ENCODE peak calls at places on chromosomes 5 and 9, in seven cellular contexts. X, E, D, I, P, L and M are unnamed samples.
A peak's percentile ranks its signal among the peaks of the same experiment; 100 is the strongest.

GRCh38 chr5:156934450-156935211 is 28.4 kb downstream of the TIMD4 start:
- DNase-seq in X (no peak), L (no peak), D (peak; percentile 76), I (peak; percentile 46), P (no peak), E (no peak), M (no peak)

GRCh38 chr5:154713615-154714125 is 41.5 kb upstream of the LARP1 start:
- DNase-seq in L (no peak), P (no peak), I (no peak), D (no peak), E (no peak), X (no peak), M (no peak)

GRCh38 chr5:156641690-156642089 is 208.4 kb upstream of the PPP1R2B start:
- DNase-seq in E (no peak), I (no peak), X (no peak), P (no peak), D (no peak), L (no peak), M (no peak)

GRCh38 chr5:155004138-155004744 is 9.3 kb upstream of the KIF4B start:
- DNase-seq in L (no peak), P (no peak), X (no peak), E (no peak), I (no peak), D (peak; percentile 17), M (peak; percentile 11)

GRCh38 chr5:66174338-66174737 is 30.2 kb downstream of the SREK1 start:
- DNase-seq in D (no peak), I (no peak), L (no peak), E (no peak), X (no peak), P (no peak), M (no peak)

GRCh38 chr9:35293381-35293780 is 131.6 kb downstream of the UNC13B start:
- DNase-seq in E (no peak), D (peak; percentile 8), P (no peak), L (no peak), X (no peak), I (no peak), M (no peak)

GRCh38 chr5:42059291-42059690 is 134.2 kb downstream of the FBXO4 start:
- DNase-seq in L (no peak), X (no peak), D (no peak), I (no peak), P (no peak), E (no peak), M (no peak)

GRCh38 chr9:17802249-17802857 is 223.5 kb downstream of the SH3GL2 start:
- DNase-seq in I (no peak), P (no peak), X (no peak), L (no peak), D (no peak), E (no peak), M (no peak)

GRCh38 chr5:108216890-108217289 is 165.0 kb downstream of the FBXL17 start:
- DNase-seq in E (no peak), P (no peak), I (no peak), D (no peak), X (no peak), L (no peak), M (no peak)

GRCh38 chr9:72843525-72844439 is 109.1 kb downstream of the ALDH1A1 start:
- DNase-seq in E (no peak), D (peak; percentile 56), P (no peak), L (no peak), I (no peak), X (no peak), M (no peak)

GRCh38 chr5:115666023-115666422 is 40.2 kb upstream of the TMED7 start:
- DNase-seq in E (no peak), D (no peak), I (no peak), L (no peak), X (no peak), P (no peak), M (no peak)

GRCh38 chr5:111834926-111835599 is 78.1 kb upstream of the NREP start:
- DNase-seq in L (no peak), D (no peak), X (no peak), I (no peak), E (no peak), P (no peak), M (no peak)
- TF ChIP-seq CTCF in L (no peak), D (no peak), X (no peak), I (no peak), E (no peak), P (no peak), M (no peak)

DNA sequence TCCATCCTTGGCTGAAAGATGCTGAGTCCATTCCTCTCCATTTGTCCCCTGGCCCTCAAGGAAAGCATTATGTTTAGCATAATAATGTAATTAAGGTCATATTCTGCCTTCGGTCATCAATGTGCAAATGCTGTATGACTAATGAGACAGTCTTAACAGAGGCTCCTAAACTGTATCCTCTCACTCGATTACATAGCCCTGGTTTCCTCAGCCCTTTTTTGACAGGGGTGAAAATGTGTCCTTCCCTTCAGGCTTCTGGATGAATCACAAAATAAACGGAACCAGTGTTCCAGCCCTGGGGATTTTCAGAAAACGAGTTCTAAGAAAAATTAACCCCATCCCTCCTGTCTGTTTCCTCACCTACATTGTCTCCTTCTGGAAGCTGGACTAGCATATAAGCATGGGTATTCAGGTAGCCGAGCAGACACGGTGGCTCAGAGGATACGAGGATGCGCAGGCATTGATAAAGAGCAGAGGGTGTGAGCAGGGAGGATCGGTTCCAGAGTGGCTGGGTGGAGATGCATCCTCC is 742.8 kb downstream of the TLR4 start:
- DNase-seq in P (no peak), X (no peak), D (no peak), L (no peak), E (no peak), I (no peak), M (no peak)
- H3K27me3 ChIP-seq in P (no peaks in the 10 kb centered on the region), X (no peaks in the 10 kb centered on the region), D (no peaks in the 10 kb centered on the region), L (no peaks in the 10 kb centered on the region), E (no peaks in the 10 kb centered on the region), I (no peaks in the 10 kb centered on the region), M (no peaks in the 10 kb centered on the region)

DNA sequence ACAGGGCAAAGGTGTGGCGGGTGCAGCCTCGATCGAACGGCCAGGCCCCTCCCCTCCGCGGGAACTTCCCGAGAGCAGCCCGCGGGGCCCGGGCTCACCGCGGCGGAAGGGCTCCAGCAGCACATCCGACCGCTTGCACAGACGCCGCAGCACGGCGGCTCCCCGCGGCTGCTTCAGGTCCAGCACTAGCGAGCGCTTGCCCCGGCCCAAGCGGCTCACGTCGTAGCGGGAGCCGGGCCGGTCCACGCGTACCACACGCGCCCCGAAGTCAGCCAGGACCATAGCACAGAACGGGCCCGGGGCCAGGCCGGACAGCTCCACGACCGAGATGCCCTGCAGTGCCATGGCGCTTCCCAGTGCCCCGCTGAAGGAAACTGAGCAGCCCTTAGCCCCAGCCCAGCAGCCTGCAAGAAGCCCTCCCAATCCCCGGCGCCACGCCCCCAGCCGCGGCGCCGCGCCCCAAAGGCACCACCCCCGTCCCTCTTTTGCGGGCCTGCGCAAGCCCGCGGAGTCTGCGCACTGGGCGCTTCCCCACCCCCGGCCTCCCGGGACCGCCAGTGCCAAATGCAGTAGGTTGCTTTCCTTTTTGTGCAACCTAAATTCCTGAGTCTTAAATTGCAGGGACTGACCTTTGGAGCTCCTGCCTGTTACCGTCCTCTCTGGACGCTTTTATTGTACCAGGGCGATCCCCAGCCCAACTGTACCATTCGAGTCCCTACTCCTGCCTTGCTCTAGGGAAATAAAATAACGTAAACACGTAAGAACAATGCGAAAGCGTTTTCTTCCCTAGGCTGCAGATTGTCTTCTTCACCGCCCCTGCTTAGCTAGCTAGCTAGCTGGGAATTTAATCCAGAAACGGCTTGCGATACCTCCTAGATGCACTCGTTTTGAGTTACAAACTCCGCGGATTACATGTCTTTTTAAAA is at the start of gene AMACR:
- DNase-seq in L (peak; percentile 66), X (peak; percentile 89), D (peak; percentile 92), I (peak; percentile 87), E (peak; percentile 94), P (peak; percentile 94), M (peak; percentile 93)
- TF ChIP-seq CTCF in L (no peak), X (no peak), D (no peak), I (no peak), E (no peak), P (no peak), M (no peak)

GRCh38 chr5:151904921-151905320 is 19.7 kb downstream of the GLRA1 start:
- DNase-seq in X (no peak), P (no peak), L (no peak), E (no peak), I (no peak), D (no peak), M (no peak)
- H3K27me3 ChIP-seq in X (no peaks in the 10 kb centered on the region), P (no peaks in the 10 kb centered on the region), L (no peaks in the 10 kb centered on the region), E (no peaks in the 10 kb centered on the region), I (no peaks in the 10 kb centered on the region), D (no peaks in the 10 kb centered on the region), M (no peaks in the 10 kb centered on the region)

GRCh38 chr9:71490810-71491209 is 277.5 kb downstream of the CEMIP2 start:
- DNase-seq in X (no peak), I (no peak), D (peak; percentile 23), L (no peak), E (no peak), P (no peak), M (no peak)
- TF ChIP-seq CTCF in X (no peak), I (no peak), D (peak; percentile 35), L (no peak), E (peak; percentile 31), P (no peak), M (peak; percentile 50)

GRCh38 chr9:91676042-91676441 is 252.4 kb upstream of the NFIL3 start:
- DNase-seq in E (no peak), L (no peak), X (no peak), I (no peak), P (peak; percentile 18), D (peak; percentile 84), M (no peak)

GRCh38 chr9:91677354-91677753 is 253.7 kb upstream of the NFIL3 start:
- DNase-seq in D (no peak), P (no peak), I (no peak), X (no peak), E (no peak), L (no peak), M (no peak)

GRCh38 chr9:91678807-91679206 is 255.2 kb upstream of the NFIL3 start:
- DNase-seq in L (no peak), X (no peak), I (no peak), P (peak; percentile 34), D (no peak), E (no peak), M (no peak)

GRCh38 chr9:91680129-91680528 is 256.5 kb upstream of the NFIL3 start:
- DNase-seq in P (peak; percentile 23), L (no peak), I (no peak), E (no peak), D (no peak), X (no peak), M (no peak)

DNA sequence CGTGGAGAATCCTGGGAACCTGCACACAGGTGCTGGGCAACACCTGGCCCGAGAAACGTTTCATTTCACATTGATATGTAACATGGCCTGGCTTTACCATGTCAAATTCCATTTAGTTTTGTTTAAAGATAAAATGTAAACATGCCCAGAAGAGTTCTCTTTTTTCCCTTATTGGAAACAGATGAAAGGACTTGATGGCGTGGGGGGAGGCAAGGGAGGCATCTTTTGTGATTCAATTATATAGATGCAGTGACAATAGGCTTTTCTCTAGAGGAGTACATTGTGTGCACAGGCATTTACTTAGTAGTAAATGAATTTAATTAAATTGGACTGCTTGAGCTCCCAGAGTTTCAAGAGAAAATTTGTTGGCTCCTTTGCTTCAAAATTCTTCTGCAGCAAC is 254.2 kb upstream of the NFIL3 start:
- DNase-seq in D (no peak), I (no peak), X (no peak), E (no peak), L (no peak), P (no peak), M (no peak)
- H3K27me3 ChIP-seq in D (no peaks in the 10 kb centered on the region), I (peaks cover 3% of the 10 kb centered on the region), X (no peaks in the 10 kb centered on the region), E (no peaks in the 10 kb centered on the region), L (no peaks in the 10 kb centered on the region), P (no peaks in the 10 kb centered on the region), M (no peaks in the 10 kb centered on the region)

GRCh38 chr9:16726023-16726422 is 144.4 kb downstream of the BNC2 start:
- DNase-seq in I (no peak), L (no peak), E (no peak), D (peak; percentile 8), X (no peak), P (no peak), M (no peak)
- TF ChIP-seq CTCF in I (no peak), L (no peak), E (no peak), D (no peak), X (no peak), P (no peak), M (no peak)